ENCODE peak calls at places on chromosome 5, in five cellular contexts. One of them, this sample, is unnamed. For H3K36me3, the result is how much of the 10 kb centered on the place peaks cover.

GRCh38 chr5:53041071-53041692 is 52.0 kb downstream of the ITGA2 start:
- DNase-seq in HepG2: no peak
- DNase-seq in mucosa of descending colon: no peak
- DNase-seq in left lung: no peak
- DNase-seq in Panc1: no peak
- DNase-seq in this sample: no peak

GRCh38 chr5:165202144-165202910 is 1696.9 kb downstream of the MAT2B start:
- DNase-seq in left lung: no peak
- DNase-seq in HepG2: no peak
- DNase-seq in mucosa of descending colon: no peak
- DNase-seq in Panc1: no peak
- DNase-seq in this sample: no peak

GRCh38 chr5:80466669-80467485 is 21.0 kb upstream of the FAM151B start:
- DNase-seq in HepG2: peak
- DNase-seq in mucosa of descending colon: no peak
- DNase-seq in left lung: no peak
- DNase-seq in Panc1: no peak
- DNase-seq in this sample: no peak

GRCh38 chr5:68534131-68534940 is 318.8 kb downstream of the PIK3R1 start:
- DNase-seq in left lung: no peak
- DNase-seq in Panc1: no peak
- DNase-seq in mucosa of descending colon: peak
- DNase-seq in HepG2: peak
- DNase-seq in this sample: no peak

GRCh38 chr5:153756540-153756939 is 266.1 kb downstream of the GRIA1 start:
- DNase-seq in left lung: no peak
- DNase-seq in HepG2: no peak
- DNase-seq in mucosa of descending colon: no peak
- DNase-seq in Panc1: no peak
- DNase-seq in this sample: no peak

GRCh38 chr5:107806705-107807104 is 136.0 kb upstream of the EFNA5 start:
- DNase-seq in Panc1: peak
- DNase-seq in mucosa of descending colon: no peak
- DNase-seq in left lung: no peak
- DNase-seq in HepG2: no peak
- DNase-seq in this sample: no peak

GRCh38 chr5:11459716-11460115 is 444.5 kb downstream of the CTNND2 start:
- DNase-seq in HepG2: no peak
- DNase-seq in mucosa of descending colon: no peak
- DNase-seq in left lung: no peak
- DNase-seq in Panc1: no peak
- DNase-seq in this sample: no peak

GRCh38 chr5:125083932-125084331 is 337.5 kb upstream of the ZNF608 start:
- DNase-seq in left lung: no peak
- DNase-seq in HepG2: no peak
- DNase-seq in Panc1: no peak
- DNase-seq in mucosa of descending colon: no peak
- DNase-seq in this sample: no peak

GRCh38 chr5:68027519-68027918 is 188.0 kb upstream of the PIK3R1 start:
- DNase-seq in left lung: no peak
- DNase-seq in mucosa of descending colon: no peak
- DNase-seq in HepG2: no peak
- DNase-seq in Panc1: no peak
- DNase-seq in this sample: no peak

GRCh38 chr5:95630394-95630917 is 10.6 kb downstream of the GPR150 start:
- DNase-seq in mucosa of descending colon: no peak
- DNase-seq in HepG2: no peak
- DNase-seq in left lung: no peak
- DNase-seq in Panc1: no peak
- DNase-seq in this sample: no peak

GRCh38 chr5:157918811-157919742 is 60.1 kb upstream of the CLINT1 start:
- DNase-seq in Panc1: no peak
- DNase-seq in left lung: no peak
- DNase-seq in mucosa of descending colon: peak
- DNase-seq in HepG2: no peak
- DNase-seq in this sample: no peak

GRCh38 chr5:172751761-172752510 is 19.1 kb downstream of the DUSP1 start:
- DNase-seq in HepG2: no peak
- DNase-seq in Panc1: no peak
- DNase-seq in left lung: no peak
- DNase-seq in mucosa of descending colon: no peak
- DNase-seq in this sample: no peak

GRCh38 chr5:94316916-94317838 is 301.2 kb downstream of the KIAA0825 start:
- DNase-seq in HepG2: no peak
- DNase-seq in Panc1: no peak
- DNase-seq in mucosa of descending colon: no peak
- DNase-seq in left lung: no peak
- DNase-seq in this sample: no peak

GRCh38 chr5:109192543-109193281 is 217.1 kb downstream of the PJA2 start:
- DNase-seq in left lung: no peak
- DNase-seq in HepG2: no peak
- DNase-seq in Panc1: no peak
- DNase-seq in mucosa of descending colon: no peak
- DNase-seq in this sample: no peak

GRCh38 chr5:14954620-14955343 is 83.2 kb upstream of the ANKH start:
- DNase-seq in left lung: no peak
- DNase-seq in Panc1: no peak
- DNase-seq in HepG2: no peak
- DNase-seq in mucosa of descending colon: no peak
- DNase-seq in this sample: no peak

GRCh38 chr5:180207593-180207992 is 1.4 kb downstream of the RASGEF1C start:
- DNase-seq in left lung: no peak
- DNase-seq in HepG2: no peak
- DNase-seq in Panc1: no peak
- DNase-seq in mucosa of descending colon: no peak
- DNase-seq in this sample: no peak

GRCh38 chr5:180201051-180201987 is 7.7 kb downstream of the RASGEF1C start:
- DNase-seq in Panc1: peak
- DNase-seq in mucosa of descending colon: no peak
- DNase-seq in left lung: no peak
- DNase-seq in HepG2: peak
- DNase-seq in this sample: no peak

GRCh38 chr5:110977927-110978326 is 93.6 kb upstream of the TSLP start:
- DNase-seq in Panc1: no peak
- DNase-seq in left lung: no peak
- DNase-seq in mucosa of descending colon: no peak
- DNase-seq in HepG2: no peak
- DNase-seq in this sample: no peak

GRCh38 chr5:129945031-129945430 is 40.8 kb downstream of the CHSY3 start:
- DNase-seq in HepG2: no peak
- DNase-seq in left lung: no peak
- DNase-seq in Panc1: no peak
- DNase-seq in mucosa of descending colon: no peak
- DNase-seq in this sample: no peak

GRCh38 chr5:176628406-176629228 is 1.7 kb downstream of the SNCB start:
- DNase-seq in HepG2: no peak
- DNase-seq in mucosa of descending colon: no peak
- DNase-seq in left lung: no peak
- DNase-seq in Panc1: no peak
- DNase-seq in this sample: no peak

GRCh38 chr5:95631265-95631957 is 11.5 kb downstream of the GPR150 start:
- DNase-seq in HepG2: no peak
- DNase-seq in mucosa of descending colon: no peak
- DNase-seq in left lung: no peak
- DNase-seq in Panc1: no peak
- DNase-seq in this sample: no peak

GRCh38 chr5:171162602-171163001 is 146.4 kb upstream of the TLX3 start:
- DNase-seq in left lung: no peak
- DNase-seq in mucosa of descending colon: no peak
- DNase-seq in Panc1: no peak
- DNase-seq in HepG2: no peak
- DNase-seq in this sample: peak

GRCh38 chr5:93243481-93243880 is 337.5 kb downstream of the NR2F1-AS1 start:
- DNase-seq in Panc1: no peak
- DNase-seq in HepG2: no peak
- DNase-seq in left lung: no peak
- DNase-seq in mucosa of descending colon: no peak
- DNase-seq in this sample: no peak

GRCh38 chr5:61467766-61468482 is 135.9 kb downstream of the ZSWIM6 start:
- DNase-seq in left lung: no peak
- DNase-seq in HepG2: no peak
- DNase-seq in Panc1: no peak
- DNase-seq in mucosa of descending colon: no peak
- DNase-seq in this sample: no peak

GRCh38 chr5:78511116-78511906 is 137.3 kb downstream of the LHFPL2 start:
- DNase-seq in HepG2: no peak
- DNase-seq in left lung: no peak
- DNase-seq in Panc1: no peak
- DNase-seq in mucosa of descending colon: no peak
- DNase-seq in this sample: no peak

GRCh38 chr5:19496056-19496455 is 491.9 kb downstream of the CDH18 start:
- DNase-seq in mucosa of descending colon: no peak
- DNase-seq in HepG2: no peak
- DNase-seq in Panc1: no peak
- DNase-seq in left lung: no peak
- DNase-seq in this sample: no peak

GRCh38 chr5:173974688-173975239 is 14.2 kb upstream of the C5orf47 start:
- DNase-seq in left lung: no peak
- DNase-seq in mucosa of descending colon: no peak
- DNase-seq in Panc1: no peak
- DNase-seq in HepG2: no peak
- DNase-seq in this sample: peak
- H3K36me3 ChIP-seq in left lung: under half
- H3K36me3 ChIP-seq in mucosa of descending colon: under half
- H3K36me3 ChIP-seq in Panc1: under half
- H3K36me3 ChIP-seq in HepG2: under half
- H3K36me3 ChIP-seq in this sample: under half

GRCh38 chr5:21219966-21220365 is 1232.0 kb upstream of the CDH18 start:
- DNase-seq in Panc1: no peak
- DNase-seq in left lung: no peak
- DNase-seq in HepG2: no peak
- DNase-seq in mucosa of descending colon: no peak
- DNase-seq in this sample: no peak
- H3K36me3 ChIP-seq in Panc1: under half
- H3K36me3 ChIP-seq in left lung: under half
- H3K36me3 ChIP-seq in HepG2: under half
- H3K36me3 ChIP-seq in mucosa of descending colon: under half
- H3K36me3 ChIP-seq in this sample: under half

DNA sequence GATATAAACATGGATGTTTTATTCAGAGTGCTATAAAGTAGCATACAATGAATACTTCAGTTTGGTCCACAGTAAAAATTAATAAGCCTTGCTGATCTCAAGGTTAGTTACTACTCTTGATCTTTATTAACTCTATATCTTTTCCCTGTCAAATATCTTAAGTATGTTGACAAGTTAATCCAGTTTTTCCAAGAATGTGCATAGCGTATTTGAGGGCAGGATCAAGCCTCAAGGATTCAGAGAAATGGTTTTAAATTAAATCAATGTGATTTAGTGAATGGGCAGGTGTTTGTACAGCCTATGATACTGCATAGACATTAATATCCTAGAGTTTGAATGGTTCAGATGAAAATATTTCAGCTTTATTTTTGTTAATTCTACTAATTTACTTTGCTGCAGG is 20.7 kb downstream of the MATR3 start:
- DNase-seq in Panc1: no peak
- DNase-seq in left lung: no peak
- DNase-seq in mucosa of descending colon: no peak
- DNase-seq in HepG2: no peak
- DNase-seq in this sample: no peak
- H3K36me3 ChIP-seq in Panc1: under half
- H3K36me3 ChIP-seq in left lung: under half
- H3K36me3 ChIP-seq in mucosa of descending colon: under half
- H3K36me3 ChIP-seq in HepG2: under half
- H3K36me3 ChIP-seq in this sample: under half

GRCh38 chr5:956941-957729 is 51.5 kb upstream of the NKD2 start:
- DNase-seq in mucosa of descending colon: peak
- DNase-seq in HepG2: peak
- DNase-seq in left lung: no peak
- DNase-seq in Panc1: peak
- DNase-seq in this sample: peak
- H3K36me3 ChIP-seq in mucosa of descending colon: under half
- H3K36me3 ChIP-seq in HepG2: under half
- H3K36me3 ChIP-seq in left lung: under half
- H3K36me3 ChIP-seq in Panc1: under half
- H3K36me3 ChIP-seq in this sample: under half

DNA sequence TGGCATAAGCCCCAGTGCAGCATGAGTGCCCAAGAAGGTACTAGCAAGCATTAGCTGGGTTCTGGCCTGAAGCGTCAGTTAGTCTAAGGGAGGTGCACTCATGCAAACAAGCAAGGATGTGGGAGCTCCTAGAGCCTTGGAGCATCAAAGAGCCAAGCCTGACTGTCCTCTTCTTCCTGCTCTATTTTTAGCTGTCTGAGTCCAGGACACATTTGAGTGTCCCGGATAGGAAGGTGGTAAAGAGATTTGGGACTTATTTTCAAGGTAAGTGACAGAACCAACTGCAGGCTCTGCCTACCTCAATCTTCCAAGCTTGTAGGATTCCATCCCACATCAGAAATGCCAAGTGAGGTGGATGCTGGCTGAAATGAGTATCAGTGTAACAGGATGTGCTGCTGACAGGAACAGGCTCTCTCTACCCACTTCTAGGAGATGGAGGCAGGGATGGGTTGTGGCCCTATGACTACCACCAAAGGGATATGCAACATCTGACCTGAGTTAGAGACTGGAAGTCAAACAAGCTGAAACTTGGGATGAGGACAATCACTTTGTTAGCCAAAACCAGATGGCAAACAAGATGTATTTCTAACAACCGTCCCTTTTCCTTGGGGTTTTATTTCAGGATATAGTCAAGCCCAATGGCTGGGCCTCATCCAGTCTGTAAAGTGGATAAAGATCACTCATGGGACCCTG is 15.1 kb downstream of the MACROH2A1 start:
- DNase-seq in HepG2: no peak
- DNase-seq in mucosa of descending colon: no peak
- DNase-seq in Panc1: no peak
- DNase-seq in left lung: no peak
- DNase-seq in this sample: no peak
- H3K36me3 ChIP-seq in HepG2: under half
- H3K36me3 ChIP-seq in mucosa of descending colon: under half
- H3K36me3 ChIP-seq in Panc1: under half
- H3K36me3 ChIP-seq in left lung: under half
- H3K36me3 ChIP-seq in this sample: under half

GRCh38 chr5:55959208-55959607 is 35.6 kb downstream of the IL6ST start:
- DNase-seq in HepG2: no peak
- DNase-seq in left lung: no peak
- DNase-seq in Panc1: no peak
- DNase-seq in mucosa of descending colon: no peak
- DNase-seq in this sample: no peak
- H3K36me3 ChIP-seq in HepG2: under half
- H3K36me3 ChIP-seq in left lung: under half
- H3K36me3 ChIP-seq in Panc1: under half
- H3K36me3 ChIP-seq in mucosa of descending colon: under half
- H3K36me3 ChIP-seq in this sample: under half

This sample was measured in Caco-2.